ENCODE peak calls at places on chromosomes 3 and 15, in four cellular contexts. G is natural killer cell, C is mucosa of gallbladder, T is HCEC 1CT. E is an unnamed sample.

GRCh38 chr3:49880581-49881328 is 11.0 kb upstream of the CAMKV start:
- DNase-seq in T (no peak), C (no peak), G (no peak), E (no peak)

GRCh38 chr3:120566243-120566980 is 29.7 kb upstream of the NDUFB4 start:
- DNase-seq in T (no peak), C (no peak), G (no peak), E (no peak)

GRCh38 chr3:66110840-66111239 is 72.1 kb upstream of the MAGI1 start:
- DNase-seq in C (peak; percentile 19), G (no peak), T (no peak), E (peak; percentile 30)

GRCh38 chr3:106457278-106458210 is 588.7 kb upstream of the CBLB start:
- DNase-seq in G (no peak), C (no peak), T (peak; percentile 69), E (peak; percentile 46)

GRCh38 chr15:82079736-82080135 is 33.9 kb upstream of the MEX3B start:
- DNase-seq in G (no peak), T (no peak), C (no peak), E (peak; percentile 29)

GRCh38 chr3:106337116-106337515 is 468.3 kb upstream of the CBLB start:
- DNase-seq in G (no peak), T (peak; percentile 39), C (no peak), E (no peak)

GRCh38 chr15:41968738-41969137 is 3.6 kb downstream of the EHD4 start:
- DNase-seq in T (no peak), C (no peak), G (no peak), E (no peak)

GRCh38 chr3:51961011-51961410 is 5.8 kb downstream of the GPR62 start:
- DNase-seq in C (no peak), G (no peak), T (no peak), E (no peak)

GRCh38 chr15:87215100-87215499 is 1041.4 kb downstream of the NTRK3 start:
- DNase-seq in G (no peak), T (no peak), C (no peak), E (no peak)

GRCh38 chr3:17052348-17052747 is 167.6 kb downstream of the PLCL2 start:
- DNase-seq in T (no peak), G (no peak), C (no peak), E (no peak)

GRCh38 chr3:16534914-16535301 is 21.4 kb upstream of the RFTN1 start:
- DNase-seq in G (no peak), T (no peak), C (no peak), E (no peak)

GRCh38 chr3:15064299-15064834 is 748 bp downstream of the MRPS25 start:
- DNase-seq in G (peak; percentile 35), T (peak; percentile 25), C (no peak), E (no peak)

GRCh38 chr3:132623646-132624045 is 26.6 kb downstream of the ACKR4 start:
- DNase-seq in C (no peak), T (no peak), G (no peak), E (no peak)

GRCh38 chr3:53168175-53168923 is 7.3 kb downstream of the PRKCD start:
- DNase-seq in T (no peak), C (no peak), G (no peak), E (no peak)

GRCh38 chr3:71512000-71512399 is 71.5 kb downstream of the FOXP1 start:
- DNase-seq in C (no peak), G (no peak), T (no peak), E (no peak)

GRCh38 chr3:74314696-74315095 is 299.8 kb downstream of the CNTN3 start:
- DNase-seq in G (no peak), T (no peak), C (no peak), E (no peak)

GRCh38 chr3:45635475-45636256 is 41.1 kb downstream of the LIMD1 start:
- DNase-seq in T (peak; percentile 86), C (no peak), G (no peak), E (no peak)

GRCh38 chr3:123750659-123751420 is 133.3 kb downstream of the MYLK start:
- DNase-seq in C (peak; percentile 55), T (peak; percentile 96), G (no peak), E (no peak)

GRCh38 chr15:41546846-41547786 is 3.1 kb upstream of the RPAP1 start:
- DNase-seq in C (no peak), G (no peak), T (peak; percentile 70), E (no peak)

GRCh38 chr15:94844533-94845390 is 613.4 kb downstream of the MCTP2 start:
- DNase-seq in T (no peak), G (no peak), C (peak; percentile 81), E (no peak)

GRCh38 chr3:88150371-88150770 is 612 bp downstream of the C3orf38 start:
- DNase-seq in G (no peak), T (no peak), C (no peak), E (no peak)

GRCh38 chr3:186414735-186415419 is 52.8 kb upstream of the DGKG start:
- DNase-seq in G (no peak), T (peak; percentile 91), C (peak; percentile 77), E (no peak)

GRCh38 chr3:36843065-36844051 is 79.0 kb upstream of the DCLK3 start:
- DNase-seq in T (peak; percentile 5), G (peak; percentile 37), C (no peak), E (no peak)

GRCh38 chr3:69196876-69197275 is 74.5 kb upstream of the LMOD3 start:
- DNase-seq in T (no peak), C (no peak), G (no peak), E (no peak)